ENCODE peak calls at places on chromosome 5, in ten cellular contexts. E is CD4-positive, alpha-beta T cell; P is GM20000; W is SW 1271; K is HTR-8/SVneo; J is kidney glomerular epithelial cell; H is activated CD8-positive, alpha-beta memory T cell treated with anti-CD3 and anti-CD28 coated beads for 48 hours; Z is cerebellar cortex; F is amygdala; I is mammary epithelial cell. S is an unnamed sample.
A peak's percentile ranks its signal among the peaks of the same experiment; 100 is the strongest.

GRCh38 chr5:179123491-179124328 is 63.5 kb downstream of the ZNF354C start:
- DNase-seq in E (no peak), P (no peak), W (no peak), K (no peak), J (no peak), H (no peak), Z (no peak), F (no peak), I (no peak), S (no peak)

GRCh38 chr5:179533907-179534306 is 16.4 kb upstream of the RUFY1 start:
- DNase-seq in E (no peak), P (no peak), W (no peak), K (no peak), J (no peak), H (no peak), Z (no peak), F (no peak), I (no peak), S (no peak)

GRCh38 chr5:24703934-24704333 is 59.2 kb upstream of the CDH10 start:
- DNase-seq in E (no peak), P (no peak), W (no peak), K (no peak), J (no peak), H (no peak), Z (no peak), F (no peak), I (no peak), S (no peak)

GRCh38 chr5:173726848-173727557 is 110.6 kb upstream of the BOD1 start:
- DNase-seq in E (no peak), P (no peak), W (no peak), K (no peak), J (no peak), H (no peak), Z (no peak), F (no peak), I (peak; percentile 11), S (no peak)

GRCh38 chr5:142095651-142096330 is 12.8 kb upstream of the NDFIP1 start:
- DNase-seq in E (peak; percentile 72), P (no peak), W (no peak), K (no peak), J (no peak), H (peak; percentile 60), Z (no peak), F (no peak), I (no peak), S (no peak)

GRCh38 chr5:14614490-14614889 is 32.9 kb downstream of the OTULINL start:
- DNase-seq in E (no peak), P (no peak), W (no peak), K (no peak), J (no peak), H (no peak), Z (no peak), F (no peak), I (no peak), S (no peak)

GRCh38 chr5:157308826-157309465 is 43.0 kb downstream of the CYFIP2 start:
- DNase-seq in E (no peak), P (no peak), W (no peak), K (no peak), J (no peak), H (no peak), Z (no peak), F (no peak), I (no peak), S (no peak)

GRCh38 chr5:79448336-79448735 is 65.6 kb downstream of the HOMER1 start:
- DNase-seq in E (no peak), P (no peak), W (no peak), K (peak; percentile 40), J (peak; percentile 84), H (no peak), Z (no peak), F (no peak), I (no peak), S (no peak)

GRCh38 chr5:139725073-139725830 is 70.4 kb upstream of the PSD2 start:
- DNase-seq in E (no peak), P (no peak), W (no peak), K (peak; percentile 97), J (peak; percentile 82), H (no peak), Z (no peak), F (peak; percentile 39), I (no peak), S (no peak)

GRCh38 chr5:107322936-107323335 is 347.8 kb downstream of the EFNA5 start:
- DNase-seq in E (no peak), P (no peak), W (no peak), K (no peak), J (no peak), H (no peak), Z (no peak), F (no peak), I (no peak), S (no peak)

GRCh38 chr5:75050415-75050814 is 1.9 kb downstream of the GCNT4 start:
- DNase-seq in E (no peak), P (no peak), W (no peak), K (peak; percentile 33), J (no peak), H (no peak), Z (peak; percentile 76), F (no peak), I (no peak), S (no peak)

GRCh38 chr5:61768692-61769281 is 436.7 kb downstream of the ZSWIM6 start:
- DNase-seq in E (no peak), P (peak; percentile 44), W (peak; percentile 39), K (peak; percentile 35), J (peak; percentile 5), H (no peak), Z (peak; percentile 35), F (no peak), I (peak; percentile 45), S (no peak)

GRCh38 chr5:135345945-135346731 is 52.9 kb downstream of the MACROH2A1 start:
- DNase-seq in E (no peak), P (no peak), W (no peak), K (no peak), J (no peak), H (no peak), Z (no peak), F (no peak), I (no peak), S (peak; percentile 52)

GRCh38 chr5:76544268-76544926 is 78.8 kb downstream of the F2RL2 start:
- DNase-seq in E (peak; percentile 37), P (peak; percentile 52), W (no peak), K (peak; percentile 32), J (peak; percentile 34), H (peak; percentile 6), Z (peak; percentile 64), F (no peak), I (peak; percentile 16), S (no peak)

GRCh38 chr5:75016896-75017295 is 35.5 kb downstream of the GCNT4 start:
- DNase-seq in E (no peak), P (no peak), W (no peak), K (no peak), J (no peak), H (no peak), Z (no peak), F (no peak), I (no peak), S (no peak)

GRCh38 chr5:61625682-61626620 is 293.9 kb downstream of the ZSWIM6 start:
- DNase-seq in E (no peak), P (peak; percentile 38), W (no peak), K (no peak), J (peak; percentile 33), H (peak; percentile 15), Z (peak; percentile 29), F (peak; percentile 83), I (no peak), S (peak; percentile 66)

GRCh38 chr5:141783599-141784296 is 94.5 kb downstream of the PCDH1 start:
- DNase-seq in E (no peak), P (no peak), W (no peak), K (no peak), J (peak; percentile 24), H (no peak), Z (peak; percentile 81), F (peak; percentile 55), I (peak; percentile 67), S (no peak)

GRCh38 chr5:169248520-169248919 is 52.4 kb downstream of the SLIT3 start:
- DNase-seq in E (no peak), P (no peak), W (no peak), K (no peak), J (no peak), H (no peak), Z (no peak), F (no peak), I (no peak), S (no peak)

GRCh38 chr5:143662020-143662419 is 149.9 kb upstream of the HMHB1 start:
- DNase-seq in E (no peak), P (no peak), W (no peak), K (no peak), J (peak; percentile 40), H (no peak), Z (no peak), F (no peak), I (peak; percentile 57), S (no peak)

GRCh38 chr5:67971223-67971830 is 244.2 kb upstream of the PIK3R1 start:
- DNase-seq in E (no peak), P (no peak), W (no peak), K (no peak), J (no peak), H (no peak), Z (no peak), F (no peak), I (no peak), S (no peak)